ENCODE peak calls at places on chromosome 21, in seven cellular contexts. One of them, this sample, is unnamed.

GRCh38 chr21:34100337-34100736 is 27.0 kb downstream of the MRPS6 start:
- DNase-seq in mammary epithelial cell: no peak
- DNase-seq in GM23248: no peak
- DNase-seq in K562: no peak
- DNase-seq in IMR-90: no peak
- DNase-seq in neural progenitor cell: peak
- DNase-seq in OCI-LY7: no peak
- DNase-seq in this sample: no peak

GRCh38 chr21:23612210-23612609 is 1995.1 kb downstream of the MRPL39 start:
- DNase-seq in GM23248: no peak
- DNase-seq in OCI-LY7: no peak
- DNase-seq in neural progenitor cell: no peak
- DNase-seq in IMR-90: no peak
- DNase-seq in K562: no peak
- DNase-seq in mammary epithelial cell: no peak
- DNase-seq in this sample: no peak

GRCh38 chr21:15121655-15122120 is 56.9 kb upstream of the NRIP1 start:
- DNase-seq in GM23248: peak
- DNase-seq in OCI-LY7: no peak
- DNase-seq in neural progenitor cell: no peak
- DNase-seq in K562: no peak
- DNase-seq in IMR-90: peak
- DNase-seq in mammary epithelial cell: peak
- DNase-seq in this sample: no peak

GRCh38 chr21:45528028-45528705 is 14.1 kb downstream of the SLC19A1 start:
- DNase-seq in IMR-90: no peak
- DNase-seq in neural progenitor cell: no peak
- DNase-seq in OCI-LY7: no peak
- DNase-seq in GM23248: no peak
- DNase-seq in mammary epithelial cell: no peak
- DNase-seq in K562: no peak
- DNase-seq in this sample: no peak

GRCh38 chr21:41112740-41113692 is 54.9 kb upstream of the BACE2 start:
- DNase-seq in mammary epithelial cell: peak
- DNase-seq in GM23248: peak
- DNase-seq in OCI-LY7: peak
- DNase-seq in IMR-90: peak
- DNase-seq in neural progenitor cell: peak
- DNase-seq in K562: no peak
- DNase-seq in this sample: peak

GRCh38 chr21:29146726-29147125 is 16.3 kb downstream of the MAP3K7CL start:
- DNase-seq in IMR-90: no peak
- DNase-seq in OCI-LY7: no peak
- DNase-seq in K562: no peak
- DNase-seq in neural progenitor cell: no peak
- DNase-seq in GM23248: no peak
- DNase-seq in mammary epithelial cell: no peak
- DNase-seq in this sample: no peak

GRCh38 chr21:40753756-40754155 is 93.2 kb downstream of the DSCAM start:
- DNase-seq in mammary epithelial cell: no peak
- DNase-seq in K562: no peak
- DNase-seq in neural progenitor cell: no peak
- DNase-seq in GM23248: no peak
- DNase-seq in OCI-LY7: no peak
- DNase-seq in IMR-90: no peak
- DNase-seq in this sample: no peak

GRCh38 chr21:29190920-29191319 is 60.5 kb downstream of the MAP3K7CL start:
- DNase-seq in neural progenitor cell: no peak
- DNase-seq in GM23248: peak
- DNase-seq in IMR-90: peak
- DNase-seq in K562: no peak
- DNase-seq in OCI-LY7: no peak
- DNase-seq in mammary epithelial cell: peak
- DNase-seq in this sample: no peak

DNA sequence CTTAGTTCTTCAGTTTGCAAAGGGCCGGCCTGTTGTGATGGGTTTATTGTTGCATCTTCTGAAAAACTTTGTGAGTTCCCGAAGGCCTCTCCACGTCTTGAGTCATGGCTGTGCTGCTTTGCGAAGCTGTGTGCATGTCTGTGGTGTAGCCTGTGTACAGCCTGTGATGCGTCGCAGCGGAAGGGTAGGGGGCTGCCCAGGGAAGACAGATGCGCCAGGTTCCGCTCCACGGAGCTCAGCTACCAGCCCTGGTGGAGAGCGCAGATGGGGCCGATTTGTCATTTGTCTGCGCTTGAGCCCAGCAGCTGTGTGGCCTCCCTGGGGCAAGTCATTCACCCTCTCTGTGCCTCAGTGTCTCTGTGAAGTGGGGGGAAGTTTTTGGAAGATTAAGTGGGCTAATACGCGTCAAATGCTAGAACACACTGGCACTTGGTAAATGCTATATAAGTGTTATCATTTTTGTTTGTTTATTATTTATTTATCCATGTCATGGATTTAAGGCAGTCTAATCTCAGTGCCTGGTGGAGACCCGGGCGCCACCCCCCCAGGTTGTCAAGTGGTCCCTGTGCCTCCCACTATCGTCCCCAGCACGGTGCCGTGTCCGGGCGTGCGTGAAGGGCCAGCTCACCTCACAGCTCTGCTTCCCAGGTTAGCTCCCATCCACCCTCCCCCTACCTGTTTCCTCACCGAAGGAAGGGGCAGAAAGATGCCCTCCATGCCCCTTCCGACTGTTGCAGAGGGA is 8.4 kb downstream of the PDE9A start:
- DNase-seq in mammary epithelial cell: no peak
- DNase-seq in IMR-90: no peak
- DNase-seq in neural progenitor cell: no peak
- DNase-seq in K562: no peak
- DNase-seq in OCI-LY7: peak
- DNase-seq in GM23248: no peak
- DNase-seq in this sample: no peak
- H2AFZ ChIP-seq in mammary epithelial cell: no peak
- H2AFZ ChIP-seq in IMR-90: no peak
- H2AFZ ChIP-seq in neural progenitor cell: no peak
- H2AFZ ChIP-seq in K562: no peak
- H2AFZ ChIP-seq in OCI-LY7: peak
- H2AFZ ChIP-seq in GM23248: no peak
- H2AFZ ChIP-seq in this sample: no peak

GRCh38 chr21:27511241-27511640 is 544.4 kb upstream of the ADAMTS5 start:
- DNase-seq in mammary epithelial cell: no peak
- DNase-seq in IMR-90: no peak
- DNase-seq in OCI-LY7: no peak
- DNase-seq in GM23248: no peak
- DNase-seq in K562: no peak
- DNase-seq in neural progenitor cell: no peak
- DNase-seq in this sample: no peak
- H2AFZ ChIP-seq in mammary epithelial cell: peak
- H2AFZ ChIP-seq in IMR-90: no peak
- H2AFZ ChIP-seq in OCI-LY7: no peak
- H2AFZ ChIP-seq in GM23248: no peak
- H2AFZ ChIP-seq in K562: no peak
- H2AFZ ChIP-seq in neural progenitor cell: no peak
- H2AFZ ChIP-seq in this sample: no peak

GRCh38 chr21:21688877-21689276 is 690.7 kb downstream of the NCAM2 start:
- DNase-seq in OCI-LY7: no peak
- DNase-seq in mammary epithelial cell: no peak
- DNase-seq in K562: peak
- DNase-seq in neural progenitor cell: peak
- DNase-seq in IMR-90: peak
- DNase-seq in GM23248: peak
- DNase-seq in this sample: peak
- H2AFZ ChIP-seq in OCI-LY7: no peak
- H2AFZ ChIP-seq in mammary epithelial cell: no peak
- H2AFZ ChIP-seq in K562: no peak
- H2AFZ ChIP-seq in neural progenitor cell: peak
- H2AFZ ChIP-seq in IMR-90: no peak
- H2AFZ ChIP-seq in GM23248: no peak
- H2AFZ ChIP-seq in this sample: peak

GRCh38 chr21:25569711-25570110 is 37.6 kb downstream of the MRPL39 start:
- DNase-seq in OCI-LY7: no peak
- DNase-seq in K562: no peak
- DNase-seq in IMR-90: no peak
- DNase-seq in mammary epithelial cell: no peak
- DNase-seq in neural progenitor cell: no peak
- DNase-seq in GM23248: no peak
- DNase-seq in this sample: no peak
- H2AFZ ChIP-seq in OCI-LY7: no peak
- H2AFZ ChIP-seq in K562: no peak
- H2AFZ ChIP-seq in IMR-90: no peak
- H2AFZ ChIP-seq in mammary epithelial cell: no peak
- H2AFZ ChIP-seq in neural progenitor cell: no peak
- H2AFZ ChIP-seq in GM23248: no peak
- H2AFZ ChIP-seq in this sample: no peak

GRCh38 chr21:42199488-42200463 is 19.2 kb upstream of the ABCG1 start:
- DNase-seq in mammary epithelial cell: peak
- DNase-seq in OCI-LY7: peak
- DNase-seq in neural progenitor cell: no peak
- DNase-seq in K562: no peak
- DNase-seq in GM23248: peak
- DNase-seq in IMR-90: peak
- DNase-seq in this sample: no peak
- H2AFZ ChIP-seq in mammary epithelial cell: no peak
- H2AFZ ChIP-seq in OCI-LY7: peak
- H2AFZ ChIP-seq in neural progenitor cell: no peak
- H2AFZ ChIP-seq in K562: no peak
- H2AFZ ChIP-seq in GM23248: peak
- H2AFZ ChIP-seq in IMR-90: no peak
- H2AFZ ChIP-seq in this sample: no peak

DNA sequence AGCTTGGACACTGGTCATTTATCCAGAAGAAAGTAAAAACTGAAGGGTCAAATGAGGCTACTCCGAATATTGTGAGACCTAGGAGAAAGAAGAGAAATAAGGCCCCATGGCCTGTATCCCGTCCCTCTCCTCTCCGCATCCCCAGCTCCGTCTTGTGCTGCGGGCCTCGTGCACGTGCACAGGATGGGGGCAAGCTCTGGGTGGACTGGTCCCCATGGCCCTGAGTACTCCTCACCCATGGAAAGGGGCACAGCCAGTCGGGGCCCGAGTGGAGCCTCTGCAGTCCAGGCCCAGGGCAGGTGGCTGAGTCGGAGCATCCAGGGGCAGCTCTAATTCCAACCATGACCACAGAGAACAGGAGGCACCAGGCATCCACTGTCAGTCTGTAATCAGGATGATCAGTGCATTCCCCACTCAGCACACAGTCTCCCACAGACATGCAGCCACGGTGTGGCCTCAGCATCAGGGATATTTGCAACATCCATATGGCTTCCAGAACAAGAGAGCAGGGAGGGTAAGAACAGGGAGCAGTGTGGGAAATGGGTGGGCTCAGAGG is 12.5 kb upstream of the OLIG1 start:
- DNase-seq in GM23248: no peak
- DNase-seq in K562: no peak
- DNase-seq in OCI-LY7: no peak
- DNase-seq in IMR-90: no peak
- DNase-seq in mammary epithelial cell: no peak
- DNase-seq in neural progenitor cell: no peak
- DNase-seq in this sample: no peak
- H2AFZ ChIP-seq in GM23248: no peak
- H2AFZ ChIP-seq in K562: no peak
- H2AFZ ChIP-seq in OCI-LY7: no peak
- H2AFZ ChIP-seq in IMR-90: peak
- H2AFZ ChIP-seq in mammary epithelial cell: no peak
- H2AFZ ChIP-seq in neural progenitor cell: no peak
- H2AFZ ChIP-seq in this sample: no peak

DNA sequence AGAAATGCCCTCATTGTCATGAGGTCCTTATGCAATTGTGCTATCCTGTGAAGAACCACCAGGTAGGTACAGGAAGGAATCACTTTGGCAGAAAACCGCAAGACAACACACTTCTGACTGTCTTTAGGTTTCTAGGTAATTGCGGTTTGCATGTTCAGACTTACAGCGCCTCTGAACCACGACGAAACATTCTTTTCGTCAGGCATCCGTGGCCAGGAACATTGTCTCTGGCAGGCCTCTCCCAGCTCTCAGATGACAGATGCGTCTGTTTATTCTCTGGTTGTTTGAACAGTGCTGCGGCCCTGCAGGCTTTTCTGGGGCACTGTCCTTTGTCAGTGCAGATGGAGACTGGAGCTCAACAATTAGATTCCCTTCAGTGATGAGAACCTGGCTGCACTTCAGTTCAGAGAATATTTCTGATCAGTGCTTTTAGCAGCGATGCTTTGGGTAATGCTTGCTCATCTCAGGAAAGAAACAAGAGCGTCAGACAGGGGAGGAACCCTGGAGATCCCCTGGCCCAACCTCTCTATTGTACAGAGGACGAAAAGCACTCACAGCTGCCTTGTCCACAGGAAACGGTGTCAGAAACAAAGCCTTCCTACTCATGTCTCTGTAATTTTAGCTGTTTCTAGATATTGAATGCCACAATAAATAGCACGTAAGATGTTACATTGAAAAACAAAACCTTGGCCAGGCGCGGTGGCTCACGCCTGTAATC is 63.5 kb downstream of the B3GALT5 start:
- DNase-seq in mammary epithelial cell: peak
- DNase-seq in neural progenitor cell: peak
- DNase-seq in OCI-LY7: no peak
- DNase-seq in IMR-90: no peak
- DNase-seq in K562: no peak
- DNase-seq in GM23248: peak
- DNase-seq in this sample: peak
- H2AFZ ChIP-seq in mammary epithelial cell: no peak
- H2AFZ ChIP-seq in neural progenitor cell: peak
- H2AFZ ChIP-seq in OCI-LY7: no peak
- H2AFZ ChIP-seq in IMR-90: no peak
- H2AFZ ChIP-seq in K562: no peak
- H2AFZ ChIP-seq in GM23248: no peak
- H2AFZ ChIP-seq in this sample: peak

GRCh38 chr21:8992731-8993174 is 1528.6 kb upstream of the TPTE start:
- DNase-seq in GM23248: no peak
- DNase-seq in mammary epithelial cell: no peak
- DNase-seq in K562: peak
- DNase-seq in OCI-LY7: no peak
- DNase-seq in neural progenitor cell: no peak
- DNase-seq in IMR-90: no peak
- DNase-seq in this sample: no peak
- H2AFZ ChIP-seq in GM23248: no peak
- H2AFZ ChIP-seq in mammary epithelial cell: no peak
- H2AFZ ChIP-seq in K562: no peak
- H2AFZ ChIP-seq in OCI-LY7: no peak
- H2AFZ ChIP-seq in neural progenitor cell: no peak
- H2AFZ ChIP-seq in IMR-90: peak
- H2AFZ ChIP-seq in this sample: no peak

DNA sequence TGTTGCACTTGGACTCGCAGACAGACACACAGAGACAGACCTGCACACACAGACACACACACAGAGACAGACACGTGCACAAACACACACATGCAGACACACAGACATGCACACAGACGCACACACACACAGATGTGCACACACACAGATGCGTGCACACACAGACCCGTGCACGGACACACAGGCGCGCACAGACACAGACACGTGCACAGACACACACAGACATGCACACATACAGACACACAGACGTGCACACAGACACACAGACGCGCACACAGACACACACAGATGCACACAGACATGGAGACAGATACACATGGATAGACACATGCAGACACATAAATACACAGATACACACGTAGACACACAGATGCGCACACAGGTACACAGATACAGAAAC is 11.3 kb downstream of the PFKL start:
- DNase-seq in K562: no peak
- DNase-seq in OCI-LY7: no peak
- DNase-seq in GM23248: no peak
- DNase-seq in neural progenitor cell: no peak
- DNase-seq in IMR-90: no peak
- DNase-seq in mammary epithelial cell: no peak
- DNase-seq in this sample: no peak
- H2AFZ ChIP-seq in K562: no peak
- H2AFZ ChIP-seq in OCI-LY7: no peak
- H2AFZ ChIP-seq in GM23248: no peak
- H2AFZ ChIP-seq in neural progenitor cell: no peak
- H2AFZ ChIP-seq in IMR-90: peak
- H2AFZ ChIP-seq in mammary epithelial cell: no peak
- H2AFZ ChIP-seq in this sample: no peak

This sample was measured in MM.1S.